ENCODE peak calls at places on chromosomes 2 and 18, in six cellular contexts. One of them, this sample, is unnamed.

GRCh38 chr2:26086155-26086634 is 52.3 kb downstream of the RAB10 start:
- DNase-seq in CD8-positive, alpha-beta memory T cell: no peak
- DNase-seq in colonic mucosa: no peak
- DNase-seq in CD4-positive, CD25-positive, alpha-beta regulatory T cell: peak; percentile 41
- DNase-seq in A549: no peak
- DNase-seq in testis: no peak
- DNase-seq in this sample: no peak

GRCh38 chr2:12612646-12613045 is 104.1 kb upstream of the TRIB2 start:
- DNase-seq in testis: no peak
- DNase-seq in A549: no peak
- DNase-seq in CD4-positive, CD25-positive, alpha-beta regulatory T cell: no peak
- DNase-seq in CD8-positive, alpha-beta memory T cell: no peak
- DNase-seq in colonic mucosa: no peak
- DNase-seq in this sample: no peak

GRCh38 chr2:231321021-231321420 is 74.5 kb upstream of the B3GNT7 start:
- DNase-seq in A549: no peak
- DNase-seq in colonic mucosa: no peak
- DNase-seq in CD4-positive, CD25-positive, alpha-beta regulatory T cell: no peak
- DNase-seq in testis: peak; percentile 57
- DNase-seq in CD8-positive, alpha-beta memory T cell: no peak
- DNase-seq in this sample: peak; percentile 87

GRCh38 chr2:152405206-152406118 is 70.5 kb downstream of the FMNL2 start:
- DNase-seq in CD8-positive, alpha-beta memory T cell: no peak
- DNase-seq in A549: peak; percentile 28
- DNase-seq in testis: no peak
- DNase-seq in colonic mucosa: peak; percentile 23
- DNase-seq in CD4-positive, CD25-positive, alpha-beta regulatory T cell: no peak
- DNase-seq in this sample: no peak

GRCh38 chr2:231807020-231807419 is 20.8 kb downstream of the COPS7B start:
- DNase-seq in testis: no peak
- DNase-seq in colonic mucosa: no peak
- DNase-seq in CD8-positive, alpha-beta memory T cell: no peak
- DNase-seq in CD4-positive, CD25-positive, alpha-beta regulatory T cell: no peak
- DNase-seq in A549: no peak
- DNase-seq in this sample: no peak

GRCh38 chr18:10354241-10354811 is 100.1 kb upstream of the APCDD1 start:
- DNase-seq in CD8-positive, alpha-beta memory T cell: no peak
- DNase-seq in testis: no peak
- DNase-seq in colonic mucosa: no peak
- DNase-seq in CD4-positive, CD25-positive, alpha-beta regulatory T cell: no peak
- DNase-seq in A549: no peak
- DNase-seq in this sample: no peak

GRCh38 chr2:169091761-169092523 is 22.6 kb downstream of the DHRS9 start:
- DNase-seq in A549: no peak
- DNase-seq in CD4-positive, CD25-positive, alpha-beta regulatory T cell: no peak
- DNase-seq in testis: no peak
- DNase-seq in colonic mucosa: peak; percentile 82
- DNase-seq in CD8-positive, alpha-beta memory T cell: no peak
- DNase-seq in this sample: no peak

GRCh38 chr18:75896865-75897264 is 469.4 kb upstream of the SMIM21 start:
- DNase-seq in testis: no peak
- DNase-seq in CD8-positive, alpha-beta memory T cell: no peak
- DNase-seq in A549: peak; percentile 35
- DNase-seq in colonic mucosa: no peak
- DNase-seq in CD4-positive, CD25-positive, alpha-beta regulatory T cell: no peak
- DNase-seq in this sample: no peak

GRCh38 chr18:79405781-79406575 is 10.2 kb downstream of the NFATC1 start:
- DNase-seq in CD8-positive, alpha-beta memory T cell: peak; percentile 81
- DNase-seq in colonic mucosa: peak; percentile 64
- DNase-seq in CD4-positive, CD25-positive, alpha-beta regulatory T cell: peak; percentile 96
- DNase-seq in testis: peak; percentile 59
- DNase-seq in A549: no peak
- DNase-seq in this sample: peak; percentile 85

GRCh38 chr2:586518-587370 is 90.5 kb downstream of the TMEM18 start:
- DNase-seq in testis: no peak
- DNase-seq in CD4-positive, CD25-positive, alpha-beta regulatory T cell: no peak
- DNase-seq in CD8-positive, alpha-beta memory T cell: no peak
- DNase-seq in colonic mucosa: no peak
- DNase-seq in A549: no peak
- DNase-seq in this sample: no peak

GRCh38 chr2:216349366-216349765 is 22.9 kb downstream of the MARCHF4 start:
- DNase-seq in testis: no peak
- DNase-seq in CD4-positive, CD25-positive, alpha-beta regulatory T cell: no peak
- DNase-seq in colonic mucosa: no peak
- DNase-seq in A549: no peak
- DNase-seq in CD8-positive, alpha-beta memory T cell: no peak
- DNase-seq in this sample: no peak

GRCh38 chr2:20579866-20580265 is 71.0 kb downstream of the HS1BP3 start:
- DNase-seq in A549: no peak
- DNase-seq in colonic mucosa: no peak
- DNase-seq in CD4-positive, CD25-positive, alpha-beta regulatory T cell: no peak
- DNase-seq in CD8-positive, alpha-beta memory T cell: no peak
- DNase-seq in testis: peak; percentile 71
- DNase-seq in this sample: no peak

GRCh38 chr2:132915812-132916211 is 245.8 kb upstream of the LYPD1 start:
- DNase-seq in CD4-positive, CD25-positive, alpha-beta regulatory T cell: no peak
- DNase-seq in colonic mucosa: no peak
- DNase-seq in A549: no peak
- DNase-seq in CD8-positive, alpha-beta memory T cell: no peak
- DNase-seq in testis: no peak
- DNase-seq in this sample: no peak

GRCh38 chr18:32730620-32731021 is 42.2 kb downstream of the KLHL14 start:
- DNase-seq in testis: no peak
- DNase-seq in CD8-positive, alpha-beta memory T cell: no peak
- DNase-seq in colonic mucosa: no peak
- DNase-seq in CD4-positive, CD25-positive, alpha-beta regulatory T cell: peak; percentile 32
- DNase-seq in A549: no peak
- DNase-seq in this sample: no peak

DNA sequence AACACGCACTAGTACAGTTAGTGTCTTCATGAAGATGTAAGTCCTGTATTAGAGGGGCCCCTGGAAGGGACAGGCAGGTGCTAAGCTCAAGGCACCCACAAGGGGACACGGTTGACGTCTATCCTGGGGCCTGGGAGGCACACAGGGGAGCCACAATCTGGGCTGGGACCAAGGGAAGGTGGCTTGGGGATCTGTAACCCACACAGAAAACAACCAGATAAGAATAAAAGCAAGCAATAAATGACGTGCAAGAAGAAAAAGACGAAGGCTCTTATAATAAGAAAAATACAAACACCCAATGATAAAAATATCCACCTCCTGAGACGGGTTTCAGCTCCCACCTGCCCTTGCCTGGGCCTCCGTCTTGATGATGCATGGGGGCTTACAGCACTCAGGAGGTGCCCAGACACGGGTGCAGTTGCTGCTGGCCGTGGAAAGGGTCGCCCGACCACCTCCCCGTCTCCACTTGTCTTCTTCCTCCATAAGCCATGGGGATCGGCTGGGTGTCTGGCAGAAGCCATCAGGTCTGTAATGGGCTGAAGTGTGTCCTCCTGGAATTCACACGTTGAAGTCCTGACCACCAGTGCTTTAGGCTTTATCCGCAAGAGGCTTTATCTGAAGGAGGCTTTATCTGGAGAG is 73.9 kb downstream of the TWIST2 start:
- DNase-seq in CD8-positive, alpha-beta memory T cell: no peak
- DNase-seq in CD4-positive, CD25-positive, alpha-beta regulatory T cell: no peak
- DNase-seq in A549: no peak
- DNase-seq in testis: no peak
- DNase-seq in colonic mucosa: no peak
- DNase-seq in this sample: no peak
- H3K27ac ChIP-seq in CD8-positive, alpha-beta memory T cell: no peak overlapping the region
- H3K27ac ChIP-seq in CD4-positive, CD25-positive, alpha-beta regulatory T cell: no peak overlapping the region
- H3K27ac ChIP-seq in A549: no peak overlapping the region
- H3K27ac ChIP-seq in testis: no peak overlapping the region
- H3K27ac ChIP-seq in colonic mucosa: no peak overlapping the region
- H3K27ac ChIP-seq in this sample: no peak overlapping the region

GRCh38 chr2:8657423-8658062 is 24.3 kb upstream of the ID2 start:
- DNase-seq in CD4-positive, CD25-positive, alpha-beta regulatory T cell: no peak
- DNase-seq in testis: no peak
- DNase-seq in A549: no peak
- DNase-seq in CD8-positive, alpha-beta memory T cell: no peak
- DNase-seq in colonic mucosa: no peak
- DNase-seq in this sample: no peak
- H3K4me3 ChIP-seq in CD4-positive, CD25-positive, alpha-beta regulatory T cell: no peak overlapping the region
- H3K4me3 ChIP-seq in testis: no peak overlapping the region
- H3K4me3 ChIP-seq in A549: no peak overlapping the region
- H3K4me3 ChIP-seq in CD8-positive, alpha-beta memory T cell: no peak overlapping the region
- H3K4me3 ChIP-seq in colonic mucosa: no peak overlapping the region
- H3K4me3 ChIP-seq in this sample: no peak overlapping the region

GRCh38 chr2:217846321-217846743 is 156.5 kb downstream of the TNS1 start:
- DNase-seq in testis: no peak
- DNase-seq in colonic mucosa: no peak
- DNase-seq in CD4-positive, CD25-positive, alpha-beta regulatory T cell: no peak
- DNase-seq in CD8-positive, alpha-beta memory T cell: no peak
- DNase-seq in A549: no peak
- DNase-seq in this sample: peak; percentile 76

GRCh38 chr2:217843353-217843752 is 159.4 kb downstream of the TNS1 start:
- DNase-seq in testis: no peak
- DNase-seq in colonic mucosa: no peak
- DNase-seq in CD8-positive, alpha-beta memory T cell: no peak
- DNase-seq in CD4-positive, CD25-positive, alpha-beta regulatory T cell: no peak
- DNase-seq in A549: no peak
- DNase-seq in this sample: peak; percentile 14

GRCh38 chr2:217847106-217847505 is 155.7 kb downstream of the TNS1 start:
- DNase-seq in colonic mucosa: no peak
- DNase-seq in CD8-positive, alpha-beta memory T cell: no peak
- DNase-seq in A549: no peak
- DNase-seq in testis: no peak
- DNase-seq in CD4-positive, CD25-positive, alpha-beta regulatory T cell: no peak
- DNase-seq in this sample: no peak

GRCh38 chr2:217844696-217845095 is 158.1 kb downstream of the TNS1 start:
- DNase-seq in testis: no peak
- DNase-seq in A549: no peak
- DNase-seq in CD8-positive, alpha-beta memory T cell: no peak
- DNase-seq in CD4-positive, CD25-positive, alpha-beta regulatory T cell: no peak
- DNase-seq in colonic mucosa: no peak
- DNase-seq in this sample: no peak

DNA sequence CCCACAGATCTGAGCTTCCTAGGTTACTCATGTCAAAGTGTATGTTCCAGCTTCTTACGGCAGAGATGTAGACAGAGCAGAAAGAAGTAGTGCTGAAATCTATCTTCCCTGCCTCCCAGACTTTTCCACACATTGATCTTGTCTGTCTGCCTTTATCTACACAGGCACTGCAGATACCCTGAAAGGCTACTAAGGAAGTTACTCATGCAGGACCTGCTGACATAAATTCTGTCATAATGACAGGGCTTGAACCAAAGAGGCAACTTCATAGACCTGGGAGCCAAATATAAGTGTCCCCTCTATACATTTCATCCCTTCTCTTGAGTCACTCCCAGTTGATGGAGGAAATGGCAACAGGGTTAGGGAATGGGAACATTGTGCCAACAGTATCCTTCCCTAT is 157.5 kb downstream of the TNS1 start:
- DNase-seq in CD8-positive, alpha-beta memory T cell: no peak
- DNase-seq in testis: no peak
- DNase-seq in CD4-positive, CD25-positive, alpha-beta regulatory T cell: no peak
- DNase-seq in A549: no peak
- DNase-seq in colonic mucosa: no peak
- DNase-seq in this sample: no peak
- H3K4me1 ChIP-seq in CD8-positive, alpha-beta memory T cell: no peaks in the 10 kb centered on the region
- H3K4me1 ChIP-seq in testis: peaks cover 16% of the 10 kb centered on the region
- H3K4me1 ChIP-seq in CD4-positive, CD25-positive, alpha-beta regulatory T cell: no peaks in the 10 kb centered on the region
- H3K4me1 ChIP-seq in A549: peaks cover 7% of the 10 kb centered on the region
- H3K4me1 ChIP-seq in colonic mucosa: no peaks in the 10 kb centered on the region
- H3K4me1 ChIP-seq in this sample: peaks cover 38% of the 10 kb centered on the region

GRCh38 chr18:9178557-9178956 is 42.0 kb downstream of the ANKRD12 start:
- DNase-seq in CD8-positive, alpha-beta memory T cell: no peak
- DNase-seq in A549: no peak
- DNase-seq in testis: no peak
- DNase-seq in CD4-positive, CD25-positive, alpha-beta regulatory T cell: no peak
- DNase-seq in colonic mucosa: no peak
- DNase-seq in this sample: no peak

GRCh38 chr18:9177047-9177446 is 40.5 kb downstream of the ANKRD12 start:
- DNase-seq in CD4-positive, CD25-positive, alpha-beta regulatory T cell: no peak
- DNase-seq in A549: no peak
- DNase-seq in colonic mucosa: no peak
- DNase-seq in testis: no peak
- DNase-seq in CD8-positive, alpha-beta memory T cell: no peak
- DNase-seq in this sample: no peak

GRCh38 chr18:9175115-9175514 is 38.5 kb downstream of the ANKRD12 start:
- DNase-seq in colonic mucosa: no peak
- DNase-seq in CD8-positive, alpha-beta memory T cell: no peak
- DNase-seq in CD4-positive, CD25-positive, alpha-beta regulatory T cell: no peak
- DNase-seq in A549: no peak
- DNase-seq in testis: no peak
- DNase-seq in this sample: no peak

GRCh38 chr18:9174302-9174701 is 37.7 kb downstream of the ANKRD12 start:
- DNase-seq in colonic mucosa: no peak
- DNase-seq in testis: no peak
- DNase-seq in CD4-positive, CD25-positive, alpha-beta regulatory T cell: no peak
- DNase-seq in CD8-positive, alpha-beta memory T cell: no peak
- DNase-seq in A549: no peak
- DNase-seq in this sample: no peak

GRCh38 chr18:9177466-9177865 is 40.9 kb downstream of the ANKRD12 start:
- DNase-seq in CD4-positive, CD25-positive, alpha-beta regulatory T cell: no peak
- DNase-seq in A549: no peak
- DNase-seq in colonic mucosa: no peak
- DNase-seq in testis: no peak
- DNase-seq in CD8-positive, alpha-beta memory T cell: no peak
- DNase-seq in this sample: no peak
- H3K27ac ChIP-seq in CD4-positive, CD25-positive, alpha-beta regulatory T cell: no peak overlapping the region
- H3K27ac ChIP-seq in A549: no peak overlapping the region
- H3K27ac ChIP-seq in colonic mucosa: no peak overlapping the region
- H3K27ac ChIP-seq in testis: no peak overlapping the region
- H3K27ac ChIP-seq in CD8-positive, alpha-beta memory T cell: no peak overlapping the region
- H3K27ac ChIP-seq in this sample: no peak overlapping the region

DNA sequence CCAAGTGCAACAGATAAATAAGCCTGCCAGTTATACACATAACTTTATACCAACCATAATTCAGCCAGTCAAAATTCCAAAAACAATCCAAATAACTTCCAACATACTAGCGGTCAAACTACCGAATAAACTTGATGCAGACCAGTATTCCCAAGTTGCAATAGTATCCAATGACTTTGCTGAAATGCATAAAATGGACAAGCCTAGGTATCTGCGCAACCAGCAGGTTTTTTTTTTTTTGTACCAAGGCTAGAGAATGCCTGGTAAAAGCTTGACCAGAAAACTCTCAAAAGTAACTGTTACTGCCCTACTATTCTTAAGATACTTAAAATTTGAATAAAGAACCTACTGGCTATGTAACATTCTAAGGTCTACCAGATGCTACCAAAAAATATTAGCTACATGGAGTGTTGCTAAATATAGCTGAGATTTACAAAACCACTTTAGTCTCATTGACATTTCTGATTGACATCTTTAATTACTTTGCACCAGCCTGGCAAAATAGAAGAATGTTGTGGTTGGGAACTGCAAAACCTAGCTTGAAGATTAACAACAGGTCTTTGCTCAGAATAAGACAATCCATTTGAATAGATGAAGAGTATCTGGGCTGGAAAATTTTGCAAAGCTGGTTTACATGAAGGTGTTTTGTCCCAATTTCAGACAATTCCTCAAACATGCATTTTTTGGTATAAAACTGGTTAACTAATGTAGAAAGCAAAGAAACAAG is 7.3 kb downstream of the SRSF7 start:
- DNase-seq in colonic mucosa: no peak
- DNase-seq in A549: no peak
- DNase-seq in CD4-positive, CD25-positive, alpha-beta regulatory T cell: no peak
- DNase-seq in CD8-positive, alpha-beta memory T cell: no peak
- DNase-seq in testis: no peak
- DNase-seq in this sample: no peak
- H3K4me3 ChIP-seq in colonic mucosa: no peak overlapping the region
- H3K4me3 ChIP-seq in A549: no peak overlapping the region
- H3K4me3 ChIP-seq in CD4-positive, CD25-positive, alpha-beta regulatory T cell: peak overlapping the region; percentile 94
- H3K4me3 ChIP-seq in CD8-positive, alpha-beta memory T cell: no peak overlapping the region
- H3K4me3 ChIP-seq in testis: no peak overlapping the region
- H3K4me3 ChIP-seq in this sample: no peak overlapping the region

GRCh38 chr2:219245899-219246230 is 586 bp downstream of the STK16 start:
- DNase-seq in A549: no peak
- DNase-seq in CD4-positive, CD25-positive, alpha-beta regulatory T cell: peak; percentile 30
- DNase-seq in colonic mucosa: peak; percentile 46
- DNase-seq in testis: no peak
- DNase-seq in CD8-positive, alpha-beta memory T cell: no peak
- DNase-seq in this sample: no peak
- H3K4me1 ChIP-seq in A549: peaks cover 56% of the 10 kb centered on the region
- H3K4me1 ChIP-seq in CD4-positive, CD25-positive, alpha-beta regulatory T cell: peaks cover 65% of the 10 kb centered on the region
- H3K4me1 ChIP-seq in colonic mucosa: peaks cover 34% of the 10 kb centered on the region
- H3K4me1 ChIP-seq in testis: peaks cover 11% of the 10 kb centered on the region
- H3K4me1 ChIP-seq in CD8-positive, alpha-beta memory T cell: peaks cover 62% of the 10 kb centered on the region
- H3K4me1 ChIP-seq in this sample: peaks cover 15% of the 10 kb centered on the region

This sample was measured in right cardiac atrium.